ENCODE peak calls at places on chromosomes 11 and 22, in four cellular contexts. I, J, C and H are unnamed samples. For H3K4me1, the result is how much of the 10 kb centered on the place peaks cover.

GRCh38 chr11:17986007-17986710 is 26.7 kb downstream of the SERGEF start:
- DNase-seq in I (no peak), J (peak), C (peak), H (peak)

GRCh38 chr22:50603511-50604255 is 3.1 kb downstream of the MAPK8IP2 start:
- DNase-seq in I (peak), J (no peak), C (no peak), H (no peak)

GRCh38 chr22:23526588-23527315 is 53.3 kb downstream of the IGLL1 start:
- DNase-seq in I (no peak), J (no peak), C (no peak), H (no peak)

GRCh38 chr11:119578466-119579220 is 150.4 kb downstream of the NECTIN1 start:
- DNase-seq in I (no peak), J (no peak), C (peak), H (no peak)

GRCh38 chr11:76102772-76103171 is 103.5 kb downstream of the WNT11 start:
- DNase-seq in I (no peak), J (peak), C (no peak), H (no peak)

GRCh38 chr11:12806113-12806512 is 131.9 kb downstream of the TEAD1 start:
- DNase-seq in I (no peak), J (no peak), C (no peak), H (peak)

GRCh38 chr11:130871616-130872015 is 44.7 kb downstream of the SNX19 start:
- DNase-seq in I (no peak), J (no peak), C (no peak), H (peak)

GRCh38 chr11:33735166-33735425 is 1.1 kb downstream of the CD59 start:
- DNase-seq in I (peak), J (no peak), C (no peak), H (no peak)

GRCh38 chr22:26589845-26590524 is at the start of gene TPST2:
- DNase-seq in I (peak), J (peak), C (peak), H (peak)

GRCh38 chr11:35812850-35813249 is 131.0 kb upstream of the LDLRAD3 start:
- DNase-seq in I (no peak), J (no peak), C (no peak), H (no peak)

GRCh38 chr11:111336582-111337256 is 38.4 kb downstream of the POU2AF3 start:
- DNase-seq in I (peak), J (no peak), C (no peak), H (peak)

GRCh38 chr11:95512682-95513081 is 276.9 kb downstream of the FAM76B start:
- DNase-seq in I (no peak), J (peak), C (peak), H (peak)

GRCh38 chr11:20156876-20157613 is 3.2 kb downstream of the DBX1 start:
- DNase-seq in I (peak), J (no peak), C (no peak), H (no peak)

GRCh38 chr11:67644042-67644441 is 4.5 kb upstream of the TBX10 start:
- DNase-seq in I (peak), J (no peak), C (peak), H (no peak)

GRCh38 chr22:49527611-49528419 is 299.9 kb downstream of the BRD1 start:
- DNase-seq in I (no peak), J (no peak), C (no peak), H (no peak)

GRCh38 chr11:10080134-10080533 is 213.9 kb downstream of the SBF2 start:
- DNase-seq in I (no peak), J (no peak), C (no peak), H (no peak)

GRCh38 chr22:21003782-21004181 is 1.9 kb upstream of the THAP7 start:
- DNase-seq in I (no peak), J (no peak), C (no peak), H (no peak)

GRCh38 chr11:46675288-46675851 is 25.0 kb downstream of the ARHGAP1 start:
- DNase-seq in I (no peak), J (peak), C (peak), H (peak)

GRCh38 chr22:45602824-45603301 is 68.8 kb upstream of the ATXN10 start:
- DNase-seq in I (peak), J (no peak), C (no peak), H (no peak)

GRCh38 chr11:107857550-107858216 is 904 bp downstream of the SLC35F2 start:
- DNase-seq in I (no peak), J (no peak), C (no peak), H (no peak)

GRCh38 chr11:65663634-65664200 is 1.0 kb upstream of the RELA start:
- DNase-seq in I (peak), J (peak), C (peak), H (no peak)

GRCh38 chr11:68550485-68550817 is 89.9 kb downstream of the PPP6R3 start:
- DNase-seq in I (no peak), J (no peak), C (no peak), H (no peak)

GRCh38 chr11:115279831-115280761 is 224.1 kb downstream of the CADM1 start:
- DNase-seq in I (no peak), J (no peak), C (no peak), H (no peak)

GRCh38 chr11:5684627-5685362 is at the start of gene TRIM5:
- DNase-seq in I (peak), J (peak), C (peak), H (peak)

GRCh38 chr22:37267128-37267587 is 15.2 kb upstream of the CYTH4 start:
- DNase-seq in I (peak), J (no peak), C (peak), H (no peak)

GRCh38 chr11:8652140-8652539 is 30.3 kb downstream of the TRIM66 start:
- DNase-seq in I (no peak), J (no peak), C (peak), H (peak)

GRCh38 chr11:121723261-121723741 is 270.5 kb upstream of the SORL1-AS1 start:
- DNase-seq in I (peak), J (no peak), C (no peak), H (no peak)

GRCh38 chr11:71354394-71355105 is 93.6 kb downstream of the DHCR7 start:
- DNase-seq in I (no peak), J (no peak), C (no peak), H (no peak)

GRCh38 chr11:40140560-40140959 is 1318.9 kb downstream of the LRRC4C start:
- DNase-seq in I (no peak), J (no peak), C (no peak), H (no peak)

GRCh38 chr22:27347951-27348350 is 453.6 kb downstream of the MN1 start:
- DNase-seq in I (no peak), J (no peak), C (no peak), H (no peak)

GRCh38 chr22:38310518-38311330 is 6.5 kb downstream of the CSNK1E start:
- DNase-seq in I (no peak), J (no peak), C (no peak), H (no peak)

GRCh38 chr11:94650756-94651155 is 83.6 kb downstream of the PIWIL4 start:
- DNase-seq in I (no peak), J (peak), C (no peak), H (peak)

GRCh38 chr22:46379301-46379930 is 43.9 kb downstream of the TRMU start:
- DNase-seq in I (no peak), J (no peak), C (no peak), H (no peak)

GRCh38 chr22:20142711-20143621 is 7.9 kb downstream of the CCDC188 start:
- DNase-seq in I (no peak), J (no peak), C (no peak), H (no peak)

GRCh38 chr11:114077482-114078305 is 18.2 kb downstream of the ZBTB16 start:
- DNase-seq in I (no peak), J (no peak), C (no peak), H (no peak)

GRCh38 chr11:95863486-95864140 is 60.3 kb downstream of the MTMR2 start:
- DNase-seq in I (no peak), J (no peak), C (peak), H (no peak)

GRCh38 chr11:34308821-34309585 is 48.8 kb downstream of the ABTB2 start:
- DNase-seq in I (no peak), J (peak), C (no peak), H (no peak)

GRCh38 chr11:87628161-87628560 is 547.1 kb downstream of the RAB38 start:
- DNase-seq in I (peak), J (no peak), C (no peak), H (no peak)
- H3K4me1 ChIP-seq in I (under half), J (under half), C (under half), H (under half)

GRCh38 chr22:32042924-32043323 is at the start of gene SLC5A1:
- DNase-seq in I (peak), J (no peak), C (peak), H (no peak)
- H3K27ac ChIP-seq in I (no peak), J (no peak), C (no peak), H (no peak)

DNA sequence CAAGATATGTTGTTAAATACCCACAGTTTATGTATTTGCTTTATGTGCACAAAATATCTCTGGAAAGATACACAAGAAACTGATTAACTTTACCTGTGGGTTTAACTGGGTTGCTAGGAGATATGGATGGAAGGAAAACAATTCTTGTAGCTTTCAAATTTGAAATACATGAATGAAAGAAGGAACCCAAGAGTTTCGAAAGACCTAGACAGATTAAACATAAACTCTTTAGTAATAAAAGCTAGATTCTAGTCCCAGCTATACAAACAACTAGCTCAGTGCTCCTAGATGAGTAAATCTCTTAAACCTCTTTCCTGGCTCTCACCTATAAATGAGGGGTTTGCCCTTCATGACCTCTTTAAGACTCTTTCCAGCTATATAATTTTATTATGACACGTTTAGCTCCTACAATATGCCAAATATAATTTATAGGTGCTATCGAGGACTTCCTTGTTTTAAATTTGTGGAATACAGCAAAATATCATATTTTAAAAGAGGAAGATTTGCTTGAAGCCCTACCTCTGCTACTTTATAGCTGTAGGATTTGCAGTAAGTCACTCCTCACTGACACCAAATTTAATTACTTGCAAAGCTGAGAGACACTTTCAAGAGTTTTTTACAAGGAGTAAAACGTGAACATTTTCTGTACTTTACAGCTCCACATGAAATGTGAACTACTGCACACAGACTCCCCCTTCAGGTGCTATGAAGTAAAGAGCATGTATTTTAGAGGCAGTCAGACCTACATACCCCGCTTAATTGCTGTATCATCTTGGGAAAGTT is 50.7 kb downstream of the RRAS2 start:
- DNase-seq in I (peak), J (no peak), C (peak), H (no peak)
- TF ChIP-seq CTCF in I (peak), J (peak), C (peak), H (peak)

DNA sequence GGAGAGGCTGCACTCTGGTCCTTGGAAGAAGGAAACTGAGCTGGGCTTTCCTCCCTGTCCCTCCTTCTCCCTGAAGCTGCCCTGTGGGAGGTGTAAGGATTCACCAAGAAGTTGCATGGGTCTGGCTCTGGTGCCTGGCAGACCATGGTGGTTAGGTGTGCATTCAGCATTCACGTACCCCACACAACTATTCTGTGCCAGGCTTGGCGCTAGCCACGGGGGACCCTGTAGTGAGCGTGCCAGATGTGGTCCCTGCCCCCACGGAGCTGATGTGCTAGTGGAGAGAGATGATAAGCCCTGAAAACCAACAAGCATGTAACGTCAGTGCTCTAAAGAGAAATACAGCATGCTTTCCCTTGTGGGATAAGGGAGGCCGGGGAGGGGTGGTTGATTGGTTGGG is 48.8 kb downstream of the CD82 start:
- DNase-seq in I (no peak), J (no peak), C (no peak), H (no peak)
- H3K4me1 ChIP-seq in I (under half), J (half or more), C (under half), H (under half)